ENCODE peak calls at places on chromosomes 7 and 10, in ten cellular contexts. K is AG04449; T is MV-4-11; U is CD4-positive, alpha-beta T cell; C is M059J; G is cardiac muscle cell; O is iris pigment epithelial cell; J is Calu3; L is HTR-8/SVneo; E is substantia nigra. S is an unnamed sample.

GRCh38 chr7:151038951-151039849 is 9.1 kb upstream of the ASIC3 start:
- DNase-seq in K (no peak), T (peak; percentile 67), U (no peak), C (peak; percentile 98), G (peak; percentile 88), O (peak; percentile 91), J (peak; percentile 91), L (peak; percentile 81), E (no peak), S (no peak)

GRCh38 chr7:47523401-47523800 is 58.5 kb downstream of the TNS3 start:
- DNase-seq in K (no peak), T (no peak), U (no peak), C (no peak), G (no peak), O (no peak), J (no peak), L (no peak), E (no peak), S (no peak)

GRCh38 chr7:33861947-33862346 is 43.4 kb upstream of the BMPER start:
- DNase-seq in K (no peak), T (no peak), U (no peak), C (no peak), G (no peak), O (no peak), J (no peak), L (no peak), E (no peak), S (no peak)

GRCh38 chr7:128731184-128731583 is 8.0 kb upstream of the CALU start:
- DNase-seq in K (no peak), T (no peak), U (no peak), C (no peak), G (no peak), O (no peak), J (no peak), L (no peak), E (no peak), S (no peak)

GRCh38 chr7:17584822-17585221 is 286.4 kb downstream of the AHR start:
- DNase-seq in K (no peak), T (no peak), U (no peak), C (peak; percentile 86), G (peak; percentile 42), O (peak; percentile 30), J (no peak), L (no peak), E (no peak), S (no peak)

GRCh38 chr10:110802551-110803238 is 69.0 kb upstream of the PDCD4 start:
- DNase-seq in K (peak; percentile 60), T (peak; percentile 67), U (peak; percentile 59), C (peak; percentile 90), G (peak; percentile 83), O (peak; percentile 97), J (peak; percentile 5), L (peak; percentile 30), E (no peak), S (peak; percentile 56)

GRCh38 chr7:122803323-122803722 is 82.9 kb downstream of the CADPS2 start:
- DNase-seq in K (no peak), T (no peak), U (no peak), C (peak; percentile 13), G (peak; percentile 50), O (peak; percentile 61), J (no peak), L (no peak), E (no peak), S (no peak)

GRCh38 chr10:101367569-101368453 is 13.8 kb downstream of the BTRC start:
- DNase-seq in K (no peak), T (no peak), U (no peak), C (peak; percentile 94), G (peak; percentile 61), O (peak; percentile 93), J (peak; percentile 23), L (peak; percentile 53), E (no peak), S (no peak)

GRCh38 chr10:71087622-71088021 is 124.7 kb upstream of the UNC5B start:
- DNase-seq in K (no peak), T (no peak), U (no peak), C (no peak), G (no peak), O (no peak), J (no peak), L (no peak), E (no peak), S (no peak)

GRCh38 chr10:85105614-85106013 is 777.2 kb downstream of the CCSER2 start:
- DNase-seq in K (no peak), T (no peak), U (no peak), C (no peak), G (no peak), O (no peak), J (peak; percentile 2), L (no peak), E (no peak), S (no peak)

GRCh38 chr7:96887426-96887825 is 117.9 kb upstream of the DLX6 start:
- DNase-seq in K (no peak), T (no peak), U (no peak), C (peak; percentile 48), G (no peak), O (no peak), J (no peak), L (no peak), E (no peak), S (no peak)

GRCh38 chr7:22992874-22993840 is 20.8 kb downstream of the HYCC1 start:
- DNase-seq in K (no peak), T (peak; percentile 49), U (no peak), C (no peak), G (no peak), O (no peak), J (no peak), L (no peak), E (no peak), S (no peak)

GRCh38 chr10:127907411-127908105 is 655 bp downstream of the PTPRE start:
- DNase-seq in K (no peak), T (no peak), U (no peak), C (peak; percentile 69), G (peak; percentile 80), O (peak; percentile 72), J (no peak), L (no peak), E (no peak), S (no peak)

GRCh38 chr7:83161186-83161585 is 1.5 kb downstream of the PCLO start:
- DNase-seq in K (no peak), T (peak; percentile 20), U (no peak), C (peak; percentile 28), G (no peak), O (no peak), J (no peak), L (no peak), E (no peak), S (no peak)

GRCh38 chr7:158863611-158864506 is 7.5 kb downstream of the DYNC2I1 start:
- DNase-seq in K (peak; percentile 78), T (peak; percentile 43), U (peak; percentile 27), C (no peak), G (peak; percentile 75), O (peak; percentile 56), J (peak; percentile 34), L (peak; percentile 58), E (no peak), S (no peak)

GRCh38 chr7:17384400-17384799 is 85.9 kb downstream of the AHR start:
- DNase-seq in K (no peak), T (no peak), U (no peak), C (no peak), G (no peak), O (no peak), J (no peak), L (no peak), E (no peak), S (no peak)

GRCh38 chr7:94969434-94970084 is 62.2 kb downstream of the PPP1R9A start:
- DNase-seq in K (no peak), T (no peak), U (no peak), C (no peak), G (no peak), O (no peak), J (peak; percentile 30), L (no peak), E (no peak), S (no peak)

GRCh38 chr7:94451276-94451675 is 56.6 kb downstream of the COL1A2 start:
- DNase-seq in K (no peak), T (no peak), U (no peak), C (no peak), G (no peak), O (no peak), J (no peak), L (no peak), E (no peak), S (no peak)

GRCh38 chr10:132412316-132413192 is 15.6 kb downstream of the PWWP2B start:
- DNase-seq in K (no peak), T (no peak), U (no peak), C (peak; percentile 32), G (no peak), O (no peak), J (no peak), L (no peak), E (no peak), S (no peak)